ENCODE peak calls at places on chromosomes 16 and 17, in seven cellular contexts. One of them, this sample, is unnamed.

GRCh38 chr16:64950731-64951130 is 171.1 kb downstream of the CDH11 start:
- DNase-seq in GM12878: no peak
- DNase-seq in K562: no peak
- DNase-seq in HepG2: no peak
- DNase-seq in SK-N-SH: no peak
- DNase-seq in H1: no peak
- DNase-seq in GM12891: no peak
- DNase-seq in this sample: no peak

GRCh38 chr16:54056921-54057320 is 229.7 kb downstream of the IRX3 start:
- DNase-seq in GM12878: no peak
- DNase-seq in SK-N-SH: no peak
- DNase-seq in K562: no peak
- DNase-seq in H1: peak
- DNase-seq in GM12891: no peak
- DNase-seq in HepG2: no peak
- DNase-seq in this sample: no peak

GRCh38 chr16:31334934-31335333 is 20.0 kb upstream of the ITGAX start:
- DNase-seq in SK-N-SH: no peak
- DNase-seq in HepG2: no peak
- DNase-seq in GM12891: no peak
- DNase-seq in K562: no peak
- DNase-seq in GM12878: no peak
- DNase-seq in H1: no peak
- DNase-seq in this sample: no peak

GRCh38 chr17:72884066-72884465 is 208.4 kb downstream of the SLC39A11 start:
- DNase-seq in HepG2: no peak
- DNase-seq in GM12878: no peak
- DNase-seq in GM12891: no peak
- DNase-seq in K562: no peak
- DNase-seq in SK-N-SH: no peak
- DNase-seq in H1: no peak
- DNase-seq in this sample: no peak

GRCh38 chr17:27535975-27536374 is 79.7 kb downstream of the KSR1 start:
- DNase-seq in H1: no peak
- DNase-seq in GM12878: no peak
- DNase-seq in SK-N-SH: no peak
- DNase-seq in GM12891: no peak
- DNase-seq in HepG2: no peak
- DNase-seq in K562: no peak
- DNase-seq in this sample: no peak

GRCh38 chr17:80679816-80680215 is 135.2 kb downstream of the RPTOR start:
- DNase-seq in GM12878: no peak
- DNase-seq in K562: no peak
- DNase-seq in GM12891: no peak
- DNase-seq in HepG2: no peak
- DNase-seq in H1: no peak
- DNase-seq in SK-N-SH: no peak
- DNase-seq in this sample: no peak

GRCh38 chr16:73743665-73744496 is 552.7 kb upstream of the PSMD7 start:
- DNase-seq in K562: no peak
- DNase-seq in H1: peak
- DNase-seq in GM12878: no peak
- DNase-seq in SK-N-SH: peak
- DNase-seq in GM12891: no peak
- DNase-seq in HepG2: no peak
- DNase-seq in this sample: no peak

GRCh38 chr16:19292186-19292585 is 6.7 kb downstream of the CLEC19A start:
- DNase-seq in K562: no peak
- DNase-seq in SK-N-SH: no peak
- DNase-seq in H1: no peak
- DNase-seq in HepG2: no peak
- DNase-seq in GM12878: no peak
- DNase-seq in GM12891: no peak
- DNase-seq in this sample: no peak

GRCh38 chr17:81365601-81366585 is 29.4 kb upstream of the BAHCC1 start:
- DNase-seq in SK-N-SH: peak
- DNase-seq in HepG2: peak
- DNase-seq in K562: no peak
- DNase-seq in GM12891: no peak
- DNase-seq in H1: no peak
- DNase-seq in GM12878: peak
- DNase-seq in this sample: no peak

DNA sequence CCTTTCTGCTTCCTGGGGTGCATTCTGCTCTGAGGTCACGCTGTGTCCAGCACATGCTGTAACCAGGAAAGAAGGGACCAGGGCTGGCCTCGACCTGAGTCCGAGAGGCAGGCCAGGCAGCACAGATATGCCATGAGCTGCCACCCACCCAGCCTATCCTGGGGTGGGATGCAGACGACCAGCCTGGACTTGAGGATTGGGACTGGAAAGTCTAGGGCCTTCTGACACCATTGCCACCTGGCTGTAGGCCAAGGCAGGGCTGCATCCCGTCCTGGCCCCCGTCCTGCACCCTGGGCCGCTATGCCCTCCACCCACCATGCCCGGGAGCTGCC is 14.3 kb downstream of the ENGASE start:
- DNase-seq in GM12878: no peak
- DNase-seq in GM12891: no peak
- DNase-seq in SK-N-SH: no peak
- DNase-seq in H1: no peak
- DNase-seq in K562: no peak
- DNase-seq in HepG2: no peak
- DNase-seq in this sample: no peak
- TF ChIP-seq TAF1 in GM12878: no peak
- TF ChIP-seq TAF1 in GM12891: no peak
- TF ChIP-seq TAF1 in SK-N-SH: no peak
- TF ChIP-seq TAF1 in H1: no peak
- TF ChIP-seq TAF1 in K562: no peak
- TF ChIP-seq TAF1 in HepG2: no peak
- TF ChIP-seq TAF1 in this sample: no peak

GRCh38 chr17:78609198-78609597 is 32.0 kb upstream of the DNAH17 start:
- DNase-seq in GM12891: no peak
- DNase-seq in H1: no peak
- DNase-seq in GM12878: no peak
- DNase-seq in SK-N-SH: peak
- DNase-seq in HepG2: no peak
- DNase-seq in K562: no peak
- DNase-seq in this sample: no peak

GRCh38 chr17:78610951-78611511 is 33.8 kb upstream of the DNAH17 start:
- DNase-seq in H1: no peak
- DNase-seq in GM12878: no peak
- DNase-seq in HepG2: no peak
- DNase-seq in SK-N-SH: peak
- DNase-seq in K562: no peak
- DNase-seq in GM12891: no peak
- DNase-seq in this sample: no peak

GRCh38 chr17:78608804-78609186 is 31.6 kb upstream of the DNAH17 start:
- DNase-seq in SK-N-SH: no peak
- DNase-seq in GM12891: no peak
- DNase-seq in K562: no peak
- DNase-seq in HepG2: no peak
- DNase-seq in H1: no peak
- DNase-seq in GM12878: no peak
- DNase-seq in this sample: no peak

GRCh38 chr17:78613423-78613822 is 36.2 kb upstream of the DNAH17 start:
- DNase-seq in GM12891: no peak
- DNase-seq in GM12878: no peak
- DNase-seq in HepG2: no peak
- DNase-seq in K562: no peak
- DNase-seq in SK-N-SH: peak
- DNase-seq in H1: no peak
- DNase-seq in this sample: no peak

GRCh38 chr17:78611636-78612035 is 34.4 kb upstream of the DNAH17 start:
- DNase-seq in GM12878: no peak
- DNase-seq in K562: no peak
- DNase-seq in SK-N-SH: peak
- DNase-seq in H1: no peak
- DNase-seq in GM12891: no peak
- DNase-seq in HepG2: no peak
- DNase-seq in this sample: no peak
- TF ChIP-seq POLR2AphosphoS5 in GM12878: no peak
- TF ChIP-seq POLR2AphosphoS5 in K562: no peak
- TF ChIP-seq POLR2AphosphoS5 in SK-N-SH: no peak
- TF ChIP-seq POLR2AphosphoS5 in H1: no peak
- TF ChIP-seq POLR2AphosphoS5 in GM12891: no peak
- TF ChIP-seq POLR2AphosphoS5 in HepG2: no peak
- TF ChIP-seq POLR2AphosphoS5 in this sample: no peak

GRCh38 chr17:67582632-67583230 is 135.0 kb upstream of the NOL11 start:
- DNase-seq in SK-N-SH: no peak
- DNase-seq in GM12878: no peak
- DNase-seq in K562: no peak
- DNase-seq in GM12891: no peak
- DNase-seq in H1: no peak
- DNase-seq in HepG2: no peak
- DNase-seq in this sample: no peak
- TF ChIP-seq TAF1 in SK-N-SH: no peak
- TF ChIP-seq TAF1 in GM12878: no peak
- TF ChIP-seq TAF1 in K562: no peak
- TF ChIP-seq TAF1 in GM12891: no peak
- TF ChIP-seq TAF1 in H1: no peak
- TF ChIP-seq TAF1 in HepG2: no peak
- TF ChIP-seq TAF1 in this sample: no peak

GRCh38 chr17:43360376-43360738 is 38.4 kb upstream of the ARL4D start:
- DNase-seq in GM12878: no peak
- DNase-seq in H1: no peak
- DNase-seq in HepG2: peak
- DNase-seq in K562: no peak
- DNase-seq in SK-N-SH: peak
- DNase-seq in GM12891: no peak
- DNase-seq in this sample: no peak
- TF ChIP-seq POLR2AphosphoS5 in GM12878: no peak
- TF ChIP-seq POLR2AphosphoS5 in H1: no peak
- TF ChIP-seq POLR2AphosphoS5 in HepG2: no peak
- TF ChIP-seq POLR2AphosphoS5 in K562: no peak
- TF ChIP-seq POLR2AphosphoS5 in SK-N-SH: no peak
- TF ChIP-seq POLR2AphosphoS5 in GM12891: no peak
- TF ChIP-seq POLR2AphosphoS5 in this sample: no peak

GRCh38 chr16:66225696-66226095 is 140.8 kb upstream of the CDH5 start:
- DNase-seq in H1: no peak
- DNase-seq in K562: no peak
- DNase-seq in HepG2: no peak
- DNase-seq in GM12878: no peak
- DNase-seq in GM12891: no peak
- DNase-seq in SK-N-SH: no peak
- DNase-seq in this sample: no peak

GRCh38 chr16:66228791-66229190 is 137.7 kb upstream of the CDH5 start:
- DNase-seq in K562: no peak
- DNase-seq in GM12891: no peak
- DNase-seq in HepG2: no peak
- DNase-seq in GM12878: no peak
- DNase-seq in H1: no peak
- DNase-seq in SK-N-SH: no peak
- DNase-seq in this sample: no peak

GRCh38 chr16:66227766-66228530 is 138.5 kb upstream of the CDH5 start:
- DNase-seq in GM12878: no peak
- DNase-seq in H1: no peak
- DNase-seq in K562: no peak
- DNase-seq in HepG2: no peak
- DNase-seq in GM12891: no peak
- DNase-seq in SK-N-SH: no peak
- DNase-seq in this sample: no peak

GRCh38 chr16:66224636-66225035 is 141.9 kb upstream of the CDH5 start:
- DNase-seq in SK-N-SH: no peak
- DNase-seq in GM12878: no peak
- DNase-seq in GM12891: no peak
- DNase-seq in HepG2: no peak
- DNase-seq in H1: no peak
- DNase-seq in K562: no peak
- DNase-seq in this sample: no peak

GRCh38 chr16:66226762-66227161 is 139.7 kb upstream of the CDH5 start:
- DNase-seq in GM12891: no peak
- DNase-seq in GM12878: no peak
- DNase-seq in SK-N-SH: no peak
- DNase-seq in K562: no peak
- DNase-seq in H1: no peak
- DNase-seq in HepG2: no peak
- DNase-seq in this sample: no peak
- TF ChIP-seq TAF1 in GM12891: no peak
- TF ChIP-seq TAF1 in GM12878: no peak
- TF ChIP-seq TAF1 in SK-N-SH: no peak
- TF ChIP-seq TAF1 in K562: no peak
- TF ChIP-seq TAF1 in H1: no peak
- TF ChIP-seq TAF1 in HepG2: no peak
- TF ChIP-seq TAF1 in this sample: no peak

GRCh38 chr17:17406225-17406624 is 70.6 kb upstream of the MED9 start:
- DNase-seq in K562: no peak
- DNase-seq in SK-N-SH: no peak
- DNase-seq in HepG2: peak
- DNase-seq in H1: no peak
- DNase-seq in GM12878: no peak
- DNase-seq in GM12891: no peak
- DNase-seq in this sample: no peak

GRCh38 chr17:17412331-17412730 is 64.5 kb upstream of the MED9 start:
- DNase-seq in HepG2: no peak
- DNase-seq in K562: no peak
- DNase-seq in SK-N-SH: no peak
- DNase-seq in GM12878: no peak
- DNase-seq in H1: no peak
- DNase-seq in GM12891: no peak
- DNase-seq in this sample: no peak

GRCh38 chr17:17403899-17404576 is 72.8 kb upstream of the MED9 start:
- DNase-seq in SK-N-SH: peak
- DNase-seq in H1: no peak
- DNase-seq in K562: no peak
- DNase-seq in GM12891: peak
- DNase-seq in HepG2: no peak
- DNase-seq in GM12878: no peak
- DNase-seq in this sample: no peak

GRCh38 chr17:17411692-17412091 is 65.1 kb upstream of the MED9 start:
- DNase-seq in HepG2: no peak
- DNase-seq in SK-N-SH: no peak
- DNase-seq in GM12891: no peak
- DNase-seq in GM12878: no peak
- DNase-seq in H1: no peak
- DNase-seq in K562: no peak
- DNase-seq in this sample: no peak

GRCh38 chr17:17408236-17408794 is 68.5 kb upstream of the MED9 start:
- DNase-seq in SK-N-SH: no peak
- DNase-seq in GM12891: no peak
- DNase-seq in HepG2: peak
- DNase-seq in K562: no peak
- DNase-seq in GM12878: no peak
- DNase-seq in H1: no peak
- DNase-seq in this sample: no peak
- TF ChIP-seq POLR2AphosphoS5 in SK-N-SH: no peak
- TF ChIP-seq POLR2AphosphoS5 in GM12891: no peak
- TF ChIP-seq POLR2AphosphoS5 in HepG2: no peak
- TF ChIP-seq POLR2AphosphoS5 in K562: no peak
- TF ChIP-seq POLR2AphosphoS5 in GM12878: no peak
- TF ChIP-seq POLR2AphosphoS5 in H1: no peak
- TF ChIP-seq POLR2AphosphoS5 in this sample: no peak

GRCh38 chr17:65041518-65041917 is 15.0 kb downstream of the GNA13 start:
- DNase-seq in GM12878: no peak
- DNase-seq in SK-N-SH: no peak
- DNase-seq in H1: no peak
- DNase-seq in GM12891: no peak
- DNase-seq in K562: no peak
- DNase-seq in HepG2: no peak
- DNase-seq in this sample: no peak
- TF ChIP-seq TAF1 in GM12878: no peak
- TF ChIP-seq TAF1 in SK-N-SH: no peak
- TF ChIP-seq TAF1 in H1: no peak
- TF ChIP-seq TAF1 in GM12891: no peak
- TF ChIP-seq TAF1 in K562: no peak
- TF ChIP-seq TAF1 in HepG2: no peak
- TF ChIP-seq TAF1 in this sample: no peak